ENCODE peak calls at places on chromosomes 11 and 22, in nine cellular contexts. G is lung, I is spleen, H is SJSA1, T is left ventricle myocardium inferior, N is tibial nerve, D is Peyer's patch, J is HAP-1, Y is PC-9. S is an unnamed sample. For H3K9me3 and H3K4me1, the result is how much of the 10 kb centered on the place peaks cover.

GRCh38 chr11:64230985-64231365 is 627 bp downstream of the DNAJC4 start:
- DNase-seq in N (no peak), I (no peak), Y (no peak), T (no peak), J (no peak), G (no peak), D (no peak), H (no peak), S (no peak)

GRCh38 chr11:13105237-13105844 is 96.2 kb downstream of the RASSF10 start:
- DNase-seq in N (no peak), G (no peak), H (no peak), I (no peak), Y (no peak), D (no peak), T (peak), J (no peak), S (peak)

GRCh38 chr11:89498845-89499448 is 7.8 kb upstream of the NOX4 start:
- DNase-seq in G (no peak), D (no peak), J (no peak), N (no peak), I (no peak), T (no peak), H (no peak), Y (no peak), S (no peak)

GRCh38 chr11:18005376-18006129 is 7.3 kb downstream of the SERGEF start:
- DNase-seq in T (no peak), H (no peak), N (no peak), G (no peak), I (no peak), D (no peak), Y (no peak), J (no peak), S (no peak)

GRCh38 chr11:115126092-115126491 is 378.1 kb downstream of the CADM1 start:
- DNase-seq in J (no peak), G (no peak), T (no peak), I (no peak), Y (no peak), H (no peak), N (no peak), D (no peak), S (no peak)

GRCh38 chr11:115132829-115133228 is 371.4 kb downstream of the CADM1 start:
- DNase-seq in H (no peak), Y (no peak), D (peak), N (no peak), J (no peak), G (no peak), T (no peak), I (no peak), S (no peak)

GRCh38 chr11:45563801-45564200 is 101.6 kb downstream of the CHST1 start:
- DNase-seq in G (no peak), T (no peak), Y (no peak), J (no peak), H (no peak), D (no peak), N (no peak), I (no peak), S (no peak)

GRCh38 chr11:78832226-78832947 is 257.7 kb upstream of the NARS2 start:
- DNase-seq in J (no peak), Y (no peak), H (no peak), T (no peak), I (no peak), N (no peak), D (no peak), G (no peak), S (no peak)

GRCh38 chr11:92475824-92476223 is 251.2 kb downstream of the FAT3 start:
- DNase-seq in I (no peak), N (no peak), Y (no peak), J (no peak), H (no peak), T (no peak), D (no peak), G (no peak), S (no peak)

GRCh38 chr11:35139883-35140282 is 912 bp downstream of the CD44 start:
- DNase-seq in J (no peak), T (no peak), H (no peak), N (no peak), D (no peak), G (no peak), Y (no peak), I (no peak), S (no peak)

GRCh38 chr22:47335460-47335859 is 573.0 kb downstream of the TBC1D22A start:
- DNase-seq in H (no peak), N (no peak), G (no peak), T (no peak), J (no peak), I (no peak), Y (no peak), D (no peak), S (no peak)
- H3K9me3 ChIP-seq in H (under half), N (under half), G (under half), T (under half), J (under half), I (under half), Y (under half), D (under half), S (under half)

DNA sequence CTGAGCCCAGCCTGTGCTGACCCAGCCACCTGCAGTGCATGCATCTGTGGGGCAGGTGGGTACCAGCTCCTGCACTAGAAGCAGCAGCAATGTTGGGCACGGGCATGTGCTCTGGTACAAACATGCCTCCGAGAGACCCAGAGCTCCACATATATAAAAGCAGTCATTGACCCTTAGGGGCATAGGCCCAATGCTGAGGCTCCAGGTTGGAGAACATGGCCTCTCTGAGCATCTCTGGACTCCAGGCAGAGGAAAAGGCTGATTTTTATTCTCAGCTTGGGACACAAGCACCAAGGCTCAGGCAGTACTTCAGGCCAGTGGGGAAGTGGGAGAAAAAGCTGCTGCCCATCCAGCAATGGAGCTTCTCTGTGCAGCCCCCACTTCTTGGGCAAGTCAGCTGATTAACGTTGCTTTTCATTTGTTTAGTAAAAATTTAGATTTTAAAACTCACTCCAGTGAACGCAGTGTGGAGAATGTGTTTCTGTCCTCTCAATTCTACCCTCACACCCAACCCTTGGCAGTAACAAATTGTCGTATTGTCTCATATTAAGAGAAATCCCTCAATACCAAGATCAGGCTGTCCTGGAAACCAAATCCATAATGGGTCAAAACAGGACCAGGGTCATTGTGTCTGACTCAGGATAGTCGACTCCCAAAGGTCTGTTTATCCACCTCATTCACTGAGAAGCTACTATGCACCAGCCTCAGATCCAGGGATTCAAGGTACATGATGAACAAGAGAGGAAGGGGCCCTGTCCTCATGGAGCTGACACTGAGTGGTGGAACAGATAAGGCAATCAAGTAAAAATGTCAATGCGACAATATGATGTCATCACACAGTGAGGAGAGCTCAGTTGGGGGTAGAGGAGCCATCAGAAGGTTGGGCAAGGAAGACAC is 50.6 kb upstream of the TOP3B start:
- DNase-seq in I (no peak), Y (no peak), D (no peak), T (no peak), N (no peak), G (no peak), J (no peak), H (no peak), S (no peak)
- H3K4me1 ChIP-seq in I (half or more), Y (under half), D (under half), T (under half), N (under half), G (under half), J (under half), H (under half), S (under half)

GRCh38 chr22:28710112-28710888 is 30.7 kb upstream of the TTC28 start:
- DNase-seq in I (no peak), N (no peak), H (no peak), D (no peak), T (no peak), J (no peak), G (no peak), Y (peak), S (no peak)
- H3K4me3 ChIP-seq in I (no peak), N (no peak), H (no peak), D (no peak), T (peak), J (no peak), G (no peak), Y (no peak), S (peak)

GRCh38 chr11:50071584-50072225 is 39.0 kb downstream of the OR4C45 start:
- DNase-seq in Y (no peak), D (no peak), I (no peak), J (no peak), H (no peak), N (no peak), G (no peak), T (no peak), S (no peak)
- H3K9me3 ChIP-seq in Y (under half), D (under half), I (under half), J (under half), H (under half), N (under half), G (under half), T (under half), S (under half)

DNA sequence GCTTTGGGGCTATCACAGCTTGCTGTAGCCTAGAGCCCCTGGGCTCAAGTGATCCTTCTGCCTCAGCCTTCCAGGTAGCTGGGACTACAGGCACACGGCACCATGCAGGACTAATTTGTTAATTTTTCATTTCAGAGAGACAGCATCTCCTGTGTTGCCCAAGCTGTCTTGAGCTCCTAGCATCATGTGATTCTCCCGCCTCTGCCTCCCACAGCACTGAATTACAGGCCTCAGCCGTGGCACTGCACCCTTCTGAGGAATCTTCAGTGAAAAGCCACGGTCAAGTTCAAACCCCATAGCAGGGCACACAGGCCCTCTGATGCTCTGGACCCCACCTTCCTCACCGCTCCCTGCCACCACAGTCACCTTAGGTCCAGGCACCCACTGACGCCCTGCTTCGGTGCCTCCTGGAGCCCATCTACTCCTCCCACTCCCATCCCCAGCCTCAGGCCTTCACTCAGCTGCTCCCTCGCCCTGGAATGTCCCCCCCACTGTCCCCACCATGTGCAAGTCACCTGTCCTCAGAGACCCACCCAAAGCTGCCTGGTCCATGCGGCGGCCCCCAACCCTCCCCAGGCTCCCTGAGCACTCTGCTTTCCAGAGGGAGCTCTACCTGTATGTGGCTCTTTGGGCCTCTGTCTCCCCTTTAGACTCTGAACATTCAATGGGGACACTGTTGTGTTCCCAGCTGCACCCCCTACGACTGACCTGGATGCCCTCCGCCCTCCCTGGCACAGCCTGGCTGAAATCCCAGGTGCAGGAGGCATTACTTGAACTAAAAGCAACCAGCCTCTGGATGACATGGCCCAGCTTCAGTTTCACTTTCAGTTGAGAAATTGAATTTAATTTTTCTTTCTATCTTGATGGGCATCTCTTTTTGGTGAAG is 1.6 kb downstream of the APOL2 start:
- DNase-seq in D (no peak), G (no peak), N (no peak), I (no peak), T (no peak), J (no peak), H (peak), Y (no peak), S (no peak)
- H3K4me1 ChIP-seq in D (under half), G (under half), N (under half), I (half or more), T (half or more), J (under half), H (under half), Y (under half), S (under half)

GRCh38 chr11:106959800-106960199 is 58.5 kb downstream of the GUCY1A2 start:
- DNase-seq in Y (no peak), I (no peak), J (no peak), H (no peak), G (no peak), T (no peak), N (no peak), D (no peak), S (no peak)

GRCh38 chr11:106958506-106959248 is 59.6 kb downstream of the GUCY1A2 start:
- DNase-seq in J (no peak), I (no peak), D (no peak), G (no peak), Y (no peak), N (no peak), T (no peak), H (no peak), S (no peak)

GRCh38 chr11:106961518-106961917 is 56.8 kb downstream of the GUCY1A2 start:
- DNase-seq in G (no peak), Y (no peak), I (no peak), T (no peak), H (peak), N (no peak), J (no peak), D (no peak), S (no peak)

GRCh38 chr11:106959386-106959785 is 58.9 kb downstream of the GUCY1A2 start:
- DNase-seq in T (no peak), I (no peak), Y (no peak), J (no peak), D (no peak), G (no peak), N (no peak), H (no peak), S (no peak)

DNA sequence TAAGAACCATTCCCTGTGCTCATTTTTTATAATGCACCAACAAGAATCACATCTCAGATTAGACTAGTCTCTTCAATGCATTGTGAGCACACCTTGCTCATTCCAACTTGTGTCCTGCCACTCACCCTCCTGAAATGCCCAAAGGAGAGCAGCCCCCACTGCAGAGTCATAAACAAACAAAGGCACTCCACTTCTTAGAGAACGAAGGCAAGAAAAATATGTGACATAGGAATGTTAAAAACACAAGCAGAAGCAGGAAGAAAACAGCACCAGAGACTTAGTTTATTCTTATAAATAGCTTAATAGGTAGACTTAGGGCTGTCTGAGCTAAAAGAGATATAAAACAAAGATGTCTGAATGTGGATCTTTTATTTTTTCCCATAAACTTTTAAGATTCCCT is 57.2 kb downstream of the GUCY1A2 start:
- DNase-seq in T (no peak), D (no peak), J (no peak), G (no peak), N (no peak), Y (no peak), H (peak), I (no peak), S (no peak)
- H3K4me3 ChIP-seq in T (no peak), D (no peak), J (no peak), G (no peak), N (no peak), Y (peak), H (no peak), I (no peak), S (no peak)